ENCODE peak calls at places on chromosome 7, in five cellular contexts. One of them, this sample, is unnamed. For H3K36me3, the result is how much of the 10 kb centered on the place peaks cover.

GRCh38 chr7:103487419-103487818 is 41.4 kb upstream of the SLC26A5 start:
- DNase-seq in CD4-positive, alpha-beta memory T cell: no peak
- DNase-seq in colonic mucosa: peak
- DNase-seq in left ventricle myocardium inferior: no peak
- DNase-seq in fibroblast of lung: no peak
- DNase-seq in this sample: no peak

GRCh38 chr7:130917669-130918128 is 183.7 kb upstream of the KLF14 start:
- DNase-seq in CD4-positive, alpha-beta memory T cell: peak
- DNase-seq in colonic mucosa: no peak
- DNase-seq in left ventricle myocardium inferior: no peak
- DNase-seq in fibroblast of lung: peak
- DNase-seq in this sample: no peak

GRCh38 chr7:106062521-106062931 is 49.6 kb downstream of the SYPL1 start:
- DNase-seq in CD4-positive, alpha-beta memory T cell: no peak
- DNase-seq in colonic mucosa: peak
- DNase-seq in left ventricle myocardium inferior: no peak
- DNase-seq in fibroblast of lung: no peak
- DNase-seq in this sample: no peak

GRCh38 chr7:143002106-143002505 is 24.8 kb downstream of the OR9A2 start:
- DNase-seq in CD4-positive, alpha-beta memory T cell: no peak
- DNase-seq in colonic mucosa: no peak
- DNase-seq in left ventricle myocardium inferior: no peak
- DNase-seq in fibroblast of lung: peak
- DNase-seq in this sample: no peak

GRCh38 chr7:3922175-3922635 is 621.2 kb downstream of the SDK1 start:
- DNase-seq in CD4-positive, alpha-beta memory T cell: no peak
- DNase-seq in colonic mucosa: peak
- DNase-seq in left ventricle myocardium inferior: peak
- DNase-seq in fibroblast of lung: peak
- DNase-seq in this sample: no peak

GRCh38 chr7:92330835-92331438 is 85.2 kb downstream of the ANKIB1 start:
- DNase-seq in CD4-positive, alpha-beta memory T cell: no peak
- DNase-seq in colonic mucosa: no peak
- DNase-seq in left ventricle myocardium inferior: no peak
- DNase-seq in fibroblast of lung: no peak
- DNase-seq in this sample: no peak

GRCh38 chr7:129188372-129188891 is at the start of gene SMO:
- DNase-seq in CD4-positive, alpha-beta memory T cell: no peak
- DNase-seq in colonic mucosa: peak
- DNase-seq in left ventricle myocardium inferior: peak
- DNase-seq in fibroblast of lung: peak
- DNase-seq in this sample: peak

GRCh38 chr7:81190997-81191747 is 272.3 kb upstream of the SEMA3C start:
- DNase-seq in CD4-positive, alpha-beta memory T cell: no peak
- DNase-seq in colonic mucosa: no peak
- DNase-seq in left ventricle myocardium inferior: no peak
- DNase-seq in fibroblast of lung: peak
- DNase-seq in this sample: no peak

GRCh38 chr7:3835102-3835501 is 534.0 kb downstream of the SDK1 start:
- DNase-seq in CD4-positive, alpha-beta memory T cell: no peak
- DNase-seq in colonic mucosa: peak
- DNase-seq in left ventricle myocardium inferior: no peak
- DNase-seq in fibroblast of lung: no peak
- DNase-seq in this sample: no peak

GRCh38 chr7:14083761-14084160 is 94.3 kb upstream of the ETV1 start:
- DNase-seq in CD4-positive, alpha-beta memory T cell: no peak
- DNase-seq in colonic mucosa: no peak
- DNase-seq in left ventricle myocardium inferior: no peak
- DNase-seq in fibroblast of lung: no peak
- DNase-seq in this sample: no peak

GRCh38 chr7:42105541-42106349 is 131.3 kb downstream of the GLI3 start:
- DNase-seq in CD4-positive, alpha-beta memory T cell: no peak
- DNase-seq in colonic mucosa: no peak
- DNase-seq in left ventricle myocardium inferior: no peak
- DNase-seq in fibroblast of lung: no peak
- DNase-seq in this sample: no peak

GRCh38 chr7:15684834-15685233 is 1.6 kb downstream of the MEOX2 start:
- DNase-seq in CD4-positive, alpha-beta memory T cell: no peak
- DNase-seq in colonic mucosa: no peak
- DNase-seq in left ventricle myocardium inferior: peak
- DNase-seq in fibroblast of lung: peak
- DNase-seq in this sample: peak

GRCh38 chr7:111362660-111363059 is 199.6 kb downstream of the IMMP2L start:
- DNase-seq in CD4-positive, alpha-beta memory T cell: no peak
- DNase-seq in colonic mucosa: no peak
- DNase-seq in left ventricle myocardium inferior: no peak
- DNase-seq in fibroblast of lung: peak
- DNase-seq in this sample: no peak

GRCh38 chr7:140160308-140160707 is 16.5 kb downstream of the KDM7A start:
- DNase-seq in CD4-positive, alpha-beta memory T cell: no peak
- DNase-seq in colonic mucosa: no peak
- DNase-seq in left ventricle myocardium inferior: no peak
- DNase-seq in fibroblast of lung: no peak
- DNase-seq in this sample: no peak

GRCh38 chr7:88005191-88005590 is 71.1 kb downstream of the ADAM22 start:
- DNase-seq in CD4-positive, alpha-beta memory T cell: no peak
- DNase-seq in colonic mucosa: no peak
- DNase-seq in left ventricle myocardium inferior: no peak
- DNase-seq in fibroblast of lung: no peak
- DNase-seq in this sample: no peak

GRCh38 chr7:152674860-152675760 is 831 bp downstream of the XRCC2 start:
- DNase-seq in CD4-positive, alpha-beta memory T cell: no peak
- DNase-seq in colonic mucosa: no peak
- DNase-seq in left ventricle myocardium inferior: no peak
- DNase-seq in fibroblast of lung: peak
- DNase-seq in this sample: no peak

GRCh38 chr7:158829021-158829341 is 328 bp downstream of the ESYT2 start:
- DNase-seq in CD4-positive, alpha-beta memory T cell: peak
- DNase-seq in colonic mucosa: peak
- DNase-seq in left ventricle myocardium inferior: no peak
- DNase-seq in fibroblast of lung: peak
- DNase-seq in this sample: peak

GRCh38 chr7:31663072-31663471 is 23.9 kb upstream of the PPP1R17 start:
- DNase-seq in CD4-positive, alpha-beta memory T cell: no peak
- DNase-seq in colonic mucosa: no peak
- DNase-seq in left ventricle myocardium inferior: no peak
- DNase-seq in fibroblast of lung: no peak
- DNase-seq in this sample: no peak

GRCh38 chr7:12373580-12374263 is 29.9 kb downstream of the VWDE start:
- DNase-seq in CD4-positive, alpha-beta memory T cell: no peak
- DNase-seq in colonic mucosa: no peak
- DNase-seq in left ventricle myocardium inferior: no peak
- DNase-seq in fibroblast of lung: peak
- DNase-seq in this sample: no peak

GRCh38 chr7:12370249-12370648 is 33.4 kb downstream of the VWDE start:
- DNase-seq in CD4-positive, alpha-beta memory T cell: no peak
- DNase-seq in colonic mucosa: no peak
- DNase-seq in left ventricle myocardium inferior: no peak
- DNase-seq in fibroblast of lung: no peak
- DNase-seq in this sample: no peak

GRCh38 chr7:12369072-12369471 is 34.6 kb downstream of the VWDE start:
- DNase-seq in CD4-positive, alpha-beta memory T cell: no peak
- DNase-seq in colonic mucosa: no peak
- DNase-seq in left ventricle myocardium inferior: no peak
- DNase-seq in fibroblast of lung: no peak
- DNase-seq in this sample: no peak

GRCh38 chr7:12369700-12370099 is 34.0 kb downstream of the VWDE start:
- DNase-seq in CD4-positive, alpha-beta memory T cell: no peak
- DNase-seq in colonic mucosa: no peak
- DNase-seq in left ventricle myocardium inferior: no peak
- DNase-seq in fibroblast of lung: no peak
- DNase-seq in this sample: no peak
- H3K36me3 ChIP-seq in CD4-positive, alpha-beta memory T cell: under half
- H3K36me3 ChIP-seq in colonic mucosa: under half
- H3K36me3 ChIP-seq in left ventricle myocardium inferior: under half
- H3K36me3 ChIP-seq in fibroblast of lung: under half
- H3K36me3 ChIP-seq in this sample: under half

GRCh38 chr7:12864470-12865046 is 177.1 kb downstream of the ARL4A start:
- DNase-seq in CD4-positive, alpha-beta memory T cell: no peak
- DNase-seq in colonic mucosa: no peak
- DNase-seq in left ventricle myocardium inferior: no peak
- DNase-seq in fibroblast of lung: no peak
- DNase-seq in this sample: no peak
- H3K36me3 ChIP-seq in CD4-positive, alpha-beta memory T cell: under half
- H3K36me3 ChIP-seq in colonic mucosa: under half
- H3K36me3 ChIP-seq in left ventricle myocardium inferior: under half
- H3K36me3 ChIP-seq in fibroblast of lung: under half
- H3K36me3 ChIP-seq in this sample: under half

GRCh38 chr7:107667341-107667740 is 6.7 kb downstream of the SLC26A4 start:
- DNase-seq in CD4-positive, alpha-beta memory T cell: no peak
- DNase-seq in colonic mucosa: no peak
- DNase-seq in left ventricle myocardium inferior: no peak
- DNase-seq in fibroblast of lung: no peak
- DNase-seq in this sample: no peak

GRCh38 chr7:107672183-107672582 is 11.6 kb downstream of the SLC26A4 start:
- DNase-seq in CD4-positive, alpha-beta memory T cell: no peak
- DNase-seq in colonic mucosa: no peak
- DNase-seq in left ventricle myocardium inferior: no peak
- DNase-seq in fibroblast of lung: no peak
- DNase-seq in this sample: no peak

GRCh38 chr7:107663196-107663595 is 2.6 kb downstream of the SLC26A4 start:
- DNase-seq in CD4-positive, alpha-beta memory T cell: no peak
- DNase-seq in colonic mucosa: no peak
- DNase-seq in left ventricle myocardium inferior: no peak
- DNase-seq in fibroblast of lung: no peak
- DNase-seq in this sample: no peak

GRCh38 chr7:107666804-107667203 is 6.2 kb downstream of the SLC26A4 start:
- DNase-seq in CD4-positive, alpha-beta memory T cell: no peak
- DNase-seq in colonic mucosa: no peak
- DNase-seq in left ventricle myocardium inferior: no peak
- DNase-seq in fibroblast of lung: no peak
- DNase-seq in this sample: no peak

GRCh38 chr7:107668296-107668695 is 7.7 kb downstream of the SLC26A4 start:
- DNase-seq in CD4-positive, alpha-beta memory T cell: no peak
- DNase-seq in colonic mucosa: no peak
- DNase-seq in left ventricle myocardium inferior: no peak
- DNase-seq in fibroblast of lung: no peak
- DNase-seq in this sample: no peak
- H3K36me3 ChIP-seq in CD4-positive, alpha-beta memory T cell: under half
- H3K36me3 ChIP-seq in colonic mucosa: under half
- H3K36me3 ChIP-seq in left ventricle myocardium inferior: under half
- H3K36me3 ChIP-seq in fibroblast of lung: under half
- H3K36me3 ChIP-seq in this sample: under half

GRCh38 chr7:137874390-137874789 is 27.6 kb upstream of the DGKI start:
- DNase-seq in CD4-positive, alpha-beta memory T cell: no peak
- DNase-seq in colonic mucosa: no peak
- DNase-seq in left ventricle myocardium inferior: no peak
- DNase-seq in fibroblast of lung: peak
- DNase-seq in this sample: no peak
- H3K36me3 ChIP-seq in CD4-positive, alpha-beta memory T cell: under half
- H3K36me3 ChIP-seq in colonic mucosa: under half
- H3K36me3 ChIP-seq in left ventricle myocardium inferior: under half
- H3K36me3 ChIP-seq in fibroblast of lung: under half
- H3K36me3 ChIP-seq in this sample: under half

GRCh38 chr7:255038-255435 is 34.9 kb upstream of the FOXL3 start:
- DNase-seq in CD4-positive, alpha-beta memory T cell: no peak
- DNase-seq in colonic mucosa: no peak
- DNase-seq in left ventricle myocardium inferior: no peak
- DNase-seq in fibroblast of lung: no peak
- DNase-seq in this sample: peak

GRCh38 chr7:254337-255037 is 35.5 kb upstream of the FOXL3 start:
- DNase-seq in CD4-positive, alpha-beta memory T cell: no peak
- DNase-seq in colonic mucosa: no peak
- DNase-seq in left ventricle myocardium inferior: no peak
- DNase-seq in fibroblast of lung: no peak
- DNase-seq in this sample: peak

GRCh38 chr7:256981-257646 is 32.9 kb upstream of the FOXL3 start:
- DNase-seq in CD4-positive, alpha-beta memory T cell: no peak
- DNase-seq in colonic mucosa: no peak
- DNase-seq in left ventricle myocardium inferior: peak
- DNase-seq in fibroblast of lung: no peak
- DNase-seq in this sample: peak

GRCh38 chr7:256461-256940 is 33.5 kb upstream of the FOXL3 start:
- DNase-seq in CD4-positive, alpha-beta memory T cell: no peak
- DNase-seq in colonic mucosa: no peak
- DNase-seq in left ventricle myocardium inferior: peak
- DNase-seq in fibroblast of lung: no peak
- DNase-seq in this sample: peak

DNA sequence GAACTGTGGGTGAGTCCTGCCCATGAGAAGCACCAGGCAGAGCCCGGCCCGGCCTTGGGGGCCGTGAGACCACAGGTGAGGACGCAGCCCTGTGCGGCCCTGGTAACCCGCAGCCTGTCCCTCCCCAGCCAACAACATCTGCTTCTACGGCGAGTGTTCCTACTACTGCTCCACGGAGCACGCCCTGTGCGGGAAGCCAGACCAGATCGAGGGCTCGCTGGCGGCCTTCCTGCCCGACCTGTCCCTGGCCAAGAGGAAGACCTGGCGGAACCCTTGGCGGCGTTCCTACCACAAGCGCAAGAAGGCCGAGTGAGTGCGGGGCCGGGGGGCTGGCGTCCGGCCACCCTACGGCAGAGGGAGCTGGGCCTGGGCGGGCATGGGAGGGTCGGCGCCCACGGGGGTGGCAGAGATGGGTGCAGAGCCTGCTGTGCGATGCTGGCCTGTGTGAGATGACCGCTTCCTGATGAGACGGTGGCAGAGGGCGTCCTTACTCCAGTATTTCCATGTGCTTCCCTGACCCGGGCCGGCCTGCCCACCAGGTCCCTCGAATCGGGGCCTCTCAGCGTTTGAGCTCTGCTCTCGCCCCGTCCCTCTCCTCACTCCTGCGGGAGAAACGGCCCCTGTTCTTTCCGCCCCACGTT is 34.1 kb upstream of the FOXL3 start:
- DNase-seq in CD4-positive, alpha-beta memory T cell: no peak
- DNase-seq in colonic mucosa: no peak
- DNase-seq in left ventricle myocardium inferior: no peak
- DNase-seq in fibroblast of lung: no peak
- DNase-seq in this sample: peak
- H3K36me3 ChIP-seq in CD4-positive, alpha-beta memory T cell: under half
- H3K36me3 ChIP-seq in colonic mucosa: under half
- H3K36me3 ChIP-seq in left ventricle myocardium inferior: half or more
- H3K36me3 ChIP-seq in fibroblast of lung: half or more
- H3K36me3 ChIP-seq in this sample: under half

GRCh38 chr7:108517951-108518350 is 8.0 kb downstream of the PNPLA8 start:
- DNase-seq in CD4-positive, alpha-beta memory T cell: no peak
- DNase-seq in colonic mucosa: no peak
- DNase-seq in left ventricle myocardium inferior: no peak
- DNase-seq in fibroblast of lung: no peak
- DNase-seq in this sample: no peak
- H3K36me3 ChIP-seq in CD4-positive, alpha-beta memory T cell: under half
- H3K36me3 ChIP-seq in colonic mucosa: under half
- H3K36me3 ChIP-seq in left ventricle myocardium inferior: under half
- H3K36me3 ChIP-seq in fibroblast of lung: under half
- H3K36me3 ChIP-seq in this sample: under half

GRCh38 chr7:44079221-44080021 is 2.9 kb downstream of the POLM start:
- DNase-seq in CD4-positive, alpha-beta memory T cell: no peak
- DNase-seq in colonic mucosa: no peak
- DNase-seq in left ventricle myocardium inferior: no peak
- DNase-seq in fibroblast of lung: no peak
- DNase-seq in this sample: no peak

GRCh38 chr7:44076101-44076895 is 6.0 kb downstream of the POLM start:
- DNase-seq in CD4-positive, alpha-beta memory T cell: no peak
- DNase-seq in colonic mucosa: no peak
- DNase-seq in left ventricle myocardium inferior: no peak
- DNase-seq in fibroblast of lung: no peak
- DNase-seq in this sample: no peak

GRCh38 chr7:44077061-44077460 is 5.3 kb downstream of the POLM start:
- DNase-seq in CD4-positive, alpha-beta memory T cell: no peak
- DNase-seq in colonic mucosa: no peak
- DNase-seq in left ventricle myocardium inferior: no peak
- DNase-seq in fibroblast of lung: no peak
- DNase-seq in this sample: peak

GRCh38 chr7:44078521-44078920 is 3.8 kb downstream of the POLM start:
- DNase-seq in CD4-positive, alpha-beta memory T cell: no peak
- DNase-seq in colonic mucosa: no peak
- DNase-seq in left ventricle myocardium inferior: no peak
- DNase-seq in fibroblast of lung: no peak
- DNase-seq in this sample: peak

GRCh38 chr7:44077681-44078091 is 4.6 kb downstream of the POLM start:
- DNase-seq in CD4-positive, alpha-beta memory T cell: no peak
- DNase-seq in colonic mucosa: no peak
- DNase-seq in left ventricle myocardium inferior: peak
- DNase-seq in fibroblast of lung: no peak
- DNase-seq in this sample: peak
- H3K36me3 ChIP-seq in CD4-positive, alpha-beta memory T cell: half or more
- H3K36me3 ChIP-seq in colonic mucosa: under half
- H3K36me3 ChIP-seq in left ventricle myocardium inferior: half or more
- H3K36me3 ChIP-seq in fibroblast of lung: under half
- H3K36me3 ChIP-seq in this sample: under half

This sample was measured in psoas muscle.